ENCODE peak calls at places on chromosomes 16 and 17, in four cellular contexts. One of them, this sample, is unnamed.

GRCh38 chr17:14227052-14227451 is 9.6 kb downstream of the CDRT15 start:
- DNase-seq in HepG2: no peak
- DNase-seq in SK-N-SH: no peak
- DNase-seq in GM12878: no peak
- DNase-seq in this sample: no peak

GRCh38 chr16:17372383-17372782 is 98.4 kb downstream of the XYLT1 start:
- DNase-seq in GM12878: no peak
- DNase-seq in HepG2: no peak
- DNase-seq in SK-N-SH: no peak
- DNase-seq in this sample: no peak

GRCh38 chr17:1294157-1294717 is 14.8 kb downstream of the TRARG1 start:
- DNase-seq in SK-N-SH: no peak
- DNase-seq in HepG2: no peak
- DNase-seq in GM12878: no peak
- DNase-seq in this sample: no peak

GRCh38 chr17:71163121-71163812 is 957.6 kb upstream of the SOX9 start:
- DNase-seq in SK-N-SH: no peak
- DNase-seq in HepG2: no peak
- DNase-seq in GM12878: no peak
- DNase-seq in this sample: no peak

GRCh38 chr17:39027037-39027436 is 59.8 kb upstream of the FBXO47 start:
- DNase-seq in GM12878: no peak
- DNase-seq in HepG2: no peak
- DNase-seq in SK-N-SH: peak
- DNase-seq in this sample: no peak

GRCh38 chr16:15837761-15838160 is 19.1 kb downstream of the MYH11 start:
- DNase-seq in SK-N-SH: no peak
- DNase-seq in GM12878: no peak
- DNase-seq in HepG2: no peak
- DNase-seq in this sample: no peak

GRCh38 chr16:51409001-51409675 is 258.1 kb upstream of the SALL1 start:
- DNase-seq in GM12878: no peak
- DNase-seq in HepG2: no peak
- DNase-seq in SK-N-SH: no peak
- DNase-seq in this sample: no peak

GRCh38 chr16:89404561-89404960 is 85.8 kb downstream of the ANKRD11 start:
- DNase-seq in GM12878: no peak
- DNase-seq in HepG2: no peak
- DNase-seq in SK-N-SH: no peak
- DNase-seq in this sample: no peak

GRCh38 chr17:56629450-56630187 is 36.1 kb downstream of the NOG start:
- DNase-seq in GM12878: no peak
- DNase-seq in HepG2: peak
- DNase-seq in SK-N-SH: peak
- DNase-seq in this sample: peak

GRCh38 chr17:64063766-64064224 is 43.4 kb upstream of the ICAM2 start:
- DNase-seq in HepG2: peak
- DNase-seq in GM12878: no peak
- DNase-seq in SK-N-SH: peak
- DNase-seq in this sample: peak

GRCh38 chr16:89268987-89269735 is 51.7 kb downstream of the ZNF778 start:
- DNase-seq in SK-N-SH: no peak
- DNase-seq in HepG2: no peak
- DNase-seq in GM12878: no peak
- DNase-seq in this sample: no peak

GRCh38 chr17:73292031-73292531 is 19.7 kb downstream of the CDC42EP4 start:
- DNase-seq in HepG2: no peak
- DNase-seq in SK-N-SH: peak
- DNase-seq in GM12878: no peak
- DNase-seq in this sample: peak

GRCh38 chr16:85525464-85526117 is 87.5 kb upstream of the GSE1 start:
- DNase-seq in SK-N-SH: no peak
- DNase-seq in GM12878: no peak
- DNase-seq in HepG2: peak
- DNase-seq in this sample: no peak

GRCh38 chr16:58197314-58198012 is 443 bp downstream of the CSNK2A2 start:
- DNase-seq in HepG2: no peak
- DNase-seq in GM12878: no peak
- DNase-seq in SK-N-SH: peak
- DNase-seq in this sample: peak

GRCh38 chr16:57469917-57470470 is 7.5 kb downstream of the POLR2C start:
- DNase-seq in SK-N-SH: peak
- DNase-seq in HepG2: no peak
- DNase-seq in GM12878: no peak
- DNase-seq in this sample: no peak

GRCh38 chr17:27339836-27340550 is 46.1 kb downstream of the WSB1 start:
- DNase-seq in SK-N-SH: no peak
- DNase-seq in GM12878: no peak
- DNase-seq in HepG2: peak
- DNase-seq in this sample: peak

GRCh38 chr17:65463242-65463641 is 98.2 kb downstream of the AXIN2 start:
- DNase-seq in SK-N-SH: no peak
- DNase-seq in HepG2: no peak
- DNase-seq in GM12878: no peak
- DNase-seq in this sample: no peak

GRCh38 chr16:83968891-83969672 is 1.0 kb downstream of the NECAB2 start:
- DNase-seq in SK-N-SH: no peak
- DNase-seq in GM12878: no peak
- DNase-seq in HepG2: no peak
- DNase-seq in this sample: no peak

GRCh38 chr17:35807371-35808144 is 1.7 kb upstream of the TAF15 start:
- DNase-seq in SK-N-SH: no peak
- DNase-seq in GM12878: no peak
- DNase-seq in HepG2: no peak
- DNase-seq in this sample: no peak

GRCh38 chr16:47377156-47377555 is 83.7 kb downstream of the ITFG1 start:
- DNase-seq in HepG2: no peak
- DNase-seq in SK-N-SH: no peak
- DNase-seq in GM12878: no peak
- DNase-seq in this sample: no peak

GRCh38 chr17:14032234-14032633 is 37.1 kb upstream of the COX10 start:
- DNase-seq in GM12878: no peak
- DNase-seq in SK-N-SH: no peak
- DNase-seq in HepG2: no peak
- DNase-seq in this sample: no peak

GRCh38 chr16:82630688-82631087 is 3.9 kb downstream of the CDH13 start:
- DNase-seq in GM12878: no peak
- DNase-seq in SK-N-SH: no peak
- DNase-seq in HepG2: no peak
- DNase-seq in this sample: no peak

GRCh38 chr16:82630219-82630618 is 3.5 kb downstream of the CDH13 start:
- DNase-seq in GM12878: no peak
- DNase-seq in SK-N-SH: no peak
- DNase-seq in HepG2: no peak
- DNase-seq in this sample: no peak

GRCh38 chr16:82627811-82628339 is 1.1 kb downstream of the CDH13 start:
- DNase-seq in GM12878: no peak
- DNase-seq in SK-N-SH: no peak
- DNase-seq in HepG2: no peak
- DNase-seq in this sample: no peak

GRCh38 chr16:82628741-82629140 is 2.0 kb downstream of the CDH13 start:
- DNase-seq in GM12878: no peak
- DNase-seq in HepG2: no peak
- DNase-seq in SK-N-SH: no peak
- DNase-seq in this sample: no peak

GRCh38 chr16:82629441-82630027 is 2.8 kb downstream of the CDH13 start:
- DNase-seq in SK-N-SH: no peak
- DNase-seq in HepG2: no peak
- DNase-seq in GM12878: no peak
- DNase-seq in this sample: no peak
- TF ChIP-seq ZBTB33 in SK-N-SH: no peak
- TF ChIP-seq ZBTB33 in HepG2: no peak
- TF ChIP-seq ZBTB33 in GM12878: no peak
- TF ChIP-seq ZBTB33 in this sample: no peak

DNA sequence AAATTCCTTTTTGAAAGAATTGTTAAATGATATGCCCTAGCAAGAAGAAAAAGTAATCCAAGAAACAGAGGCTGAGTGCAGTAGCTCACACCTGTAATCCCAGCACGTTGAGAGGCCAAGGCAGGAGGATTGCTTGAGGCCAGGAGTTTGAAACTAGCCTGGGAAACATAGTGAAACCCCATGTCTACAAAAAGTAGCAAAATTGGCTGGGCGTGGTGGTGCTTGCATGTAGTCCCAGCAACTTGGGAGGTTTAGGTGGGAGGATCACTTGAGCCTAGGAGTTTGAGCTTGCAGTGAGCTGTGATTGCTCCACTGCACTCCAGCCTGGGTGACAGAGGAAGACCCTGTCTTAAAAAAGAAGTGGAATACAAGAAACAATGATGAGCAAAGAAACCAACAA is 56.1 kb downstream of the NT5M start:
- DNase-seq in GM12878: no peak
- DNase-seq in HepG2: no peak
- DNase-seq in SK-N-SH: no peak
- DNase-seq in this sample: no peak
- TF ChIP-seq ZBTB33 in GM12878: no peak
- TF ChIP-seq ZBTB33 in HepG2: no peak
- TF ChIP-seq ZBTB33 in SK-N-SH: no peak
- TF ChIP-seq ZBTB33 in this sample: no peak

DNA sequence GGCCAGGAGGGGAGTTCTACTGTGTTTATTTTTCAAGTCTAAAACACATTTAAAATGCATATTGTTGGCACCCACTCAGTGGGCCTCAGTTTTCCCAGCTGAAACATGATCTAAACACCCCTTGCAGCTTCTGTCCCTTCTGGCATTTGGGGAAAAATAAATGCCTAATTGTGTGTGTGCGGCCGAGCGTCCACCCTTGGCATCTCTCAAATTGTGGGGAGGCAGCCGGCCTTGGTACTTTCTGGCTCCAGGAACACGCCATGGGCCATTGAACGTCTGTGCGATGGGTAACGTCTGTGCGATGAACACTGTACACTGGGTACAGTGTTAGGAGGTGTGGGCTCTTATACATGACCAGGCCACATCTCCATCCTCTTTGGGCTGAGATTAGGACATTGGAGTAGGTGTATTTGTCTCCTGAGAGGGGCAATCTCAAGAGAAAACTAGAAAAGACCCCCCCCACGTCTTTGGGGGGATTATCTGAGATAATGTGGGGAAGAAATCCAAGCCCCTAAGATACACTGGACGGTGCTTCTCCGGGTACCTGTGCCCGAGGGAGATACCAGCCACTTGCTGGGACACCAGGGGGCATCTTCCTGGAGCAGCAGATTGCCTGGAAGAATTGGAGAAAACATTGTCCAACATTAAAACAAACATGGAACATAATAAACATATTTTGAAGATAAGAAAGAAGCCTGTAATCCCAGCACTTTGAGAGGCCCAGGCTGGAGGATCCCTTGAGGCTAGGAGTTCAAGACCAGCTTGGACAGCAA is 54.9 kb downstream of the RAB11FIP4 start:
- DNase-seq in HepG2: no peak
- DNase-seq in GM12878: no peak
- DNase-seq in SK-N-SH: no peak
- DNase-seq in this sample: no peak
- TF ChIP-seq ZBTB33 in HepG2: no peak
- TF ChIP-seq ZBTB33 in GM12878: no peak
- TF ChIP-seq ZBTB33 in SK-N-SH: no peak
- TF ChIP-seq ZBTB33 in this sample: no peak

GRCh38 chr17:15260376-15261062 is 4.6 kb downstream of the PMP22 start:
- DNase-seq in GM12878: no peak
- DNase-seq in HepG2: peak
- DNase-seq in SK-N-SH: peak
- DNase-seq in this sample: peak

GRCh38 chr17:15262291-15263205 is 2.6 kb downstream of the PMP22 start:
- DNase-seq in HepG2: no peak
- DNase-seq in SK-N-SH: peak
- DNase-seq in GM12878: no peak
- DNase-seq in this sample: peak

GRCh38 chr17:15263206-15263579 is 1.9 kb downstream of the PMP22 start:
- DNase-seq in HepG2: no peak
- DNase-seq in SK-N-SH: peak
- DNase-seq in GM12878: no peak
- DNase-seq in this sample: no peak

GRCh38 chr17:15261818-15262290 is 3.3 kb downstream of the PMP22 start:
- DNase-seq in SK-N-SH: no peak
- DNase-seq in HepG2: no peak
- DNase-seq in GM12878: no peak
- DNase-seq in this sample: no peak

DNA sequence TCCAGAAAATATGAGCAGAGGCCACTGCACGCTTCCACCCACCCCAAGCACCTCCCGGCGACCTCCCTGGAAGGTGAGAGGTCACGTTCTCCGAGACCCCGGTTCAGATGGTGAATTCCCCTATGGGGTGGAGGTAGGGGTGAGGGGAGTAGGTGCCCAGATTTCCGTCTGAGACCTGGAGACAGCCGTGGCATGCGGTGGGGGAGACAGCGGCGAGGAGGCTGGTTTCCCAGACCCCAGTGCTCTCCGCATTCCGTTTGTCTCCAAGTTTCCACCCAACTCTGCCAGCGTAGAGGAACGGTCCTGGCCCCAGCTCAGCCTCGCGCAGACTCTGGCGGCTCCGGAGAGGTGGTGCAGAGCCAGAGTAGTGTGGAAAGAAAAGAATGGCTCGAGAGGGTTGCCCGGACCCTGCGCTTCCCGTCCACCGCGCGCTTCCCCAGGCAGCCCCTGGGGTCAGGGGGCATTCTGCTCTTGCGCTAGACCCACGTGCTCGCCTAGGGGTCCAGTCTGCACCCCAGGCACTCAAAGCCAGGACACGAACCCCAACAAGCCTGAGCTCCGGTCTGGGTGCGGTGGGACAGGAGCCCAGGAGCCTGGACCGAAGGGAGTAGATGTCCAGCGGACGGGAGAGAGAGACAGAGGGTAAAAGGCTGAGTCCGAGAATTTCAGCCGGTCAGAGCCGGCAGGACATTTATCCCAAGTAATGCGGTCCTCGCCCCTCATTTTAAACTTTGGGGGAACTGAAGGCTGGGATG is 3.9 kb downstream of the PMP22 start:
- DNase-seq in SK-N-SH: peak
- DNase-seq in GM12878: no peak
- DNase-seq in HepG2: peak
- DNase-seq in this sample: no peak
- TF ChIP-seq ZBTB33 in SK-N-SH: no peak
- TF ChIP-seq ZBTB33 in GM12878: no peak
- TF ChIP-seq ZBTB33 in HepG2: no peak
- TF ChIP-seq ZBTB33 in this sample: no peak

DNA sequence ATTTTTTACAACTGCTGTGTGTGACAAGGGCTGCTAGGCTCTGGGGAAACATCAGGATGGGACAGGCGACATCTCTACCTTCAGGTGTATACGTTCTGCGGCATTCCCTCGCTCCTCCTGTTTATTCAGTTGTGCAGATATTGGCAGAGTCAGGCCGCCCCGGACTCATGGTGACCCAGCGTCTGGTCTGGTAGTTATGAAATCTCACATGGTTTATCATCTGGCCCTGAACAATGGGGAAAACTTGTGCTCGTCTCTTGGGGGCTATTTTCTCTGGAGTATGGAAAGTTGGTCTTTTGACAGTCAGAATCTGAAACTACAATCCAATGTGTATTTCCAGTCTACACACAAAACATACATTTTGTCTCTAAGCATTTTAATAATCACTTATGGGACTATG is 3.3 kb downstream of the MARCHF10 start:
- DNase-seq in HepG2: no peak
- DNase-seq in SK-N-SH: no peak
- DNase-seq in GM12878: no peak
- DNase-seq in this sample: no peak
- TF ChIP-seq ZBTB33 in HepG2: no peak
- TF ChIP-seq ZBTB33 in SK-N-SH: no peak
- TF ChIP-seq ZBTB33 in GM12878: no peak
- TF ChIP-seq ZBTB33 in this sample: no peak

GRCh38 chr17:74531231-74531761 is at the start of gene CD300LB:
- DNase-seq in GM12878: no peak
- DNase-seq in HepG2: no peak
- DNase-seq in SK-N-SH: no peak
- DNase-seq in this sample: no peak
- TF ChIP-seq ZBTB33 in GM12878: no peak
- TF ChIP-seq ZBTB33 in HepG2: no peak
- TF ChIP-seq ZBTB33 in SK-N-SH: no peak
- TF ChIP-seq ZBTB33 in this sample: no peak

This sample was measured in K562.